ENCODE peak calls at places on chromosomes 3 and 15, in nine cellular contexts. One of them, this sample, is unnamed. For H3K4me1, the result is how much of the 10 kb centered on the place peaks cover.

GRCh38 chr3:157087398-157088132 is 72.4 kb downstream of the CCNL1 start:
- DNase-seq in OCI-LY7: no peak
- DNase-seq in GM23248: peak
- DNase-seq in GM23338: no peak
- DNase-seq in hepatocyte: no peak
- DNase-seq in PC-3: peak
- DNase-seq in MM.1S: peak
- DNase-seq in SK-N-SH: no peak
- DNase-seq in HCT116: peak
- DNase-seq in this sample: no peak

GRCh38 chr3:37862712-37863551 is 1.3 kb downstream of the CTDSPL start:
- DNase-seq in OCI-LY7: no peak
- DNase-seq in GM23248: peak
- DNase-seq in GM23338: peak
- DNase-seq in hepatocyte: peak
- DNase-seq in PC-3: no peak
- DNase-seq in MM.1S: no peak
- DNase-seq in SK-N-SH: no peak
- DNase-seq in HCT116: no peak
- DNase-seq in this sample: peak

GRCh38 chr3:60079076-60079475 is 1029.3 kb upstream of the CFAP20DC start:
- DNase-seq in OCI-LY7: peak
- DNase-seq in GM23248: no peak
- DNase-seq in GM23338: peak
- DNase-seq in hepatocyte: no peak
- DNase-seq in PC-3: no peak
- DNase-seq in MM.1S: no peak
- DNase-seq in SK-N-SH: no peak
- DNase-seq in HCT116: no peak
- DNase-seq in this sample: peak

GRCh38 chr3:58577269-58577821 is at the start of gene FAM107A:
- DNase-seq in OCI-LY7: no peak
- DNase-seq in GM23248: peak
- DNase-seq in GM23338: peak
- DNase-seq in hepatocyte: no peak
- DNase-seq in PC-3: peak
- DNase-seq in MM.1S: no peak
- DNase-seq in SK-N-SH: no peak
- DNase-seq in HCT116: no peak
- DNase-seq in this sample: peak

GRCh38 chr3:175307642-175308041 is 448.5 kb downstream of the NAALADL2 start:
- DNase-seq in OCI-LY7: no peak
- DNase-seq in GM23248: no peak
- DNase-seq in GM23338: no peak
- DNase-seq in hepatocyte: no peak
- DNase-seq in PC-3: peak
- DNase-seq in MM.1S: no peak
- DNase-seq in SK-N-SH: no peak
- DNase-seq in HCT116: no peak
- DNase-seq in this sample: no peak

GRCh38 chr15:63238796-63239195 is 38.6 kb upstream of the APH1B start:
- DNase-seq in OCI-LY7: no peak
- DNase-seq in GM23248: peak
- DNase-seq in GM23338: no peak
- DNase-seq in hepatocyte: no peak
- DNase-seq in PC-3: peak
- DNase-seq in MM.1S: peak
- DNase-seq in SK-N-SH: no peak
- DNase-seq in HCT116: no peak
- DNase-seq in this sample: no peak

GRCh38 chr3:134357914-134358811 is 16.1 kb downstream of the AMOTL2 start:
- DNase-seq in OCI-LY7: peak
- DNase-seq in GM23248: peak
- DNase-seq in GM23338: no peak
- DNase-seq in hepatocyte: peak
- DNase-seq in PC-3: peak
- DNase-seq in MM.1S: peak
- DNase-seq in SK-N-SH: peak
- DNase-seq in HCT116: peak
- DNase-seq in this sample: no peak

GRCh38 chr15:57703387-57703786 is 3.1 kb upstream of the POLR2M start:
- DNase-seq in OCI-LY7: no peak
- DNase-seq in GM23248: no peak
- DNase-seq in GM23338: no peak
- DNase-seq in hepatocyte: no peak
- DNase-seq in PC-3: peak
- DNase-seq in MM.1S: peak
- DNase-seq in SK-N-SH: no peak
- DNase-seq in HCT116: no peak
- DNase-seq in this sample: no peak

GRCh38 chr15:90512281-90512680 is 17.4 kb upstream of the CRTC3 start:
- DNase-seq in OCI-LY7: no peak
- DNase-seq in GM23248: no peak
- DNase-seq in GM23338: no peak
- DNase-seq in hepatocyte: no peak
- DNase-seq in PC-3: no peak
- DNase-seq in MM.1S: no peak
- DNase-seq in SK-N-SH: no peak
- DNase-seq in HCT116: no peak
- DNase-seq in this sample: no peak

GRCh38 chr3:117921908-117922456 is 1112.7 kb downstream of the IGSF11 start:
- DNase-seq in OCI-LY7: no peak
- DNase-seq in GM23248: no peak
- DNase-seq in GM23338: peak
- DNase-seq in hepatocyte: no peak
- DNase-seq in PC-3: no peak
- DNase-seq in MM.1S: no peak
- DNase-seq in SK-N-SH: no peak
- DNase-seq in HCT116: no peak
- DNase-seq in this sample: peak

GRCh38 chr15:57253082-57253481 is 123.2 kb upstream of the CGNL1 start:
- DNase-seq in OCI-LY7: no peak
- DNase-seq in GM23248: no peak
- DNase-seq in GM23338: peak
- DNase-seq in hepatocyte: no peak
- DNase-seq in PC-3: no peak
- DNase-seq in MM.1S: no peak
- DNase-seq in SK-N-SH: no peak
- DNase-seq in HCT116: no peak
- DNase-seq in this sample: no peak

GRCh38 chr3:186362409-186362757 is 349 bp upstream of the DGKG start:
- DNase-seq in OCI-LY7: no peak
- DNase-seq in GM23248: no peak
- DNase-seq in GM23338: no peak
- DNase-seq in hepatocyte: no peak
- DNase-seq in PC-3: no peak
- DNase-seq in MM.1S: no peak
- DNase-seq in SK-N-SH: no peak
- DNase-seq in HCT116: no peak
- DNase-seq in this sample: no peak

GRCh38 chr3:186362988-186363387 is 954 bp upstream of the DGKG start:
- DNase-seq in OCI-LY7: no peak
- DNase-seq in GM23248: no peak
- DNase-seq in GM23338: no peak
- DNase-seq in hepatocyte: no peak
- DNase-seq in PC-3: no peak
- DNase-seq in MM.1S: no peak
- DNase-seq in SK-N-SH: no peak
- DNase-seq in HCT116: no peak
- DNase-seq in this sample: no peak

GRCh38 chr3:186361246-186361611 is 805 bp downstream of the DGKG start:
- DNase-seq in OCI-LY7: no peak
- DNase-seq in GM23248: no peak
- DNase-seq in GM23338: peak
- DNase-seq in hepatocyte: no peak
- DNase-seq in PC-3: no peak
- DNase-seq in MM.1S: no peak
- DNase-seq in SK-N-SH: no peak
- DNase-seq in HCT116: no peak
- DNase-seq in this sample: peak

GRCh38 chr3:186360779-186361178 is 1.3 kb downstream of the DGKG start:
- DNase-seq in OCI-LY7: no peak
- DNase-seq in GM23248: no peak
- DNase-seq in GM23338: peak
- DNase-seq in hepatocyte: no peak
- DNase-seq in PC-3: no peak
- DNase-seq in MM.1S: no peak
- DNase-seq in SK-N-SH: peak
- DNase-seq in HCT116: no peak
- DNase-seq in this sample: peak

GRCh38 chr3:186361612-186362408 is at the start of gene DGKG:
- DNase-seq in OCI-LY7: peak
- DNase-seq in GM23248: peak
- DNase-seq in GM23338: peak
- DNase-seq in hepatocyte: no peak
- DNase-seq in PC-3: peak
- DNase-seq in MM.1S: peak
- DNase-seq in SK-N-SH: peak
- DNase-seq in HCT116: no peak
- DNase-seq in this sample: peak
- H3K4me3 ChIP-seq in OCI-LY7: no peak
- H3K4me3 ChIP-seq in GM23248: peak
- H3K4me3 ChIP-seq in GM23338: peak
- H3K4me3 ChIP-seq in hepatocyte: peak
- H3K4me3 ChIP-seq in PC-3: peak
- H3K4me3 ChIP-seq in MM.1S: peak
- H3K4me3 ChIP-seq in SK-N-SH: peak
- H3K4me3 ChIP-seq in HCT116: no peak
- H3K4me3 ChIP-seq in this sample: peak

GRCh38 chr3:40557558-40558161 is 32.9 kb downstream of the ZNF621 start:
- DNase-seq in OCI-LY7: no peak
- DNase-seq in GM23248: no peak
- DNase-seq in GM23338: no peak
- DNase-seq in hepatocyte: no peak
- DNase-seq in PC-3: no peak
- DNase-seq in MM.1S: no peak
- DNase-seq in SK-N-SH: no peak
- DNase-seq in HCT116: no peak
- DNase-seq in this sample: no peak
- TF ChIP-seq EZH2phosphoT487 in OCI-LY7: no peak
- TF ChIP-seq EZH2phosphoT487 in GM23248: no peak
- TF ChIP-seq EZH2phosphoT487 in GM23338: no peak
- TF ChIP-seq EZH2phosphoT487 in hepatocyte: no peak
- TF ChIP-seq EZH2phosphoT487 in PC-3: no peak
- TF ChIP-seq EZH2phosphoT487 in MM.1S: no peak
- TF ChIP-seq EZH2phosphoT487 in SK-N-SH: no peak
- TF ChIP-seq EZH2phosphoT487 in HCT116: no peak
- TF ChIP-seq EZH2phosphoT487 in this sample: no peak

DNA sequence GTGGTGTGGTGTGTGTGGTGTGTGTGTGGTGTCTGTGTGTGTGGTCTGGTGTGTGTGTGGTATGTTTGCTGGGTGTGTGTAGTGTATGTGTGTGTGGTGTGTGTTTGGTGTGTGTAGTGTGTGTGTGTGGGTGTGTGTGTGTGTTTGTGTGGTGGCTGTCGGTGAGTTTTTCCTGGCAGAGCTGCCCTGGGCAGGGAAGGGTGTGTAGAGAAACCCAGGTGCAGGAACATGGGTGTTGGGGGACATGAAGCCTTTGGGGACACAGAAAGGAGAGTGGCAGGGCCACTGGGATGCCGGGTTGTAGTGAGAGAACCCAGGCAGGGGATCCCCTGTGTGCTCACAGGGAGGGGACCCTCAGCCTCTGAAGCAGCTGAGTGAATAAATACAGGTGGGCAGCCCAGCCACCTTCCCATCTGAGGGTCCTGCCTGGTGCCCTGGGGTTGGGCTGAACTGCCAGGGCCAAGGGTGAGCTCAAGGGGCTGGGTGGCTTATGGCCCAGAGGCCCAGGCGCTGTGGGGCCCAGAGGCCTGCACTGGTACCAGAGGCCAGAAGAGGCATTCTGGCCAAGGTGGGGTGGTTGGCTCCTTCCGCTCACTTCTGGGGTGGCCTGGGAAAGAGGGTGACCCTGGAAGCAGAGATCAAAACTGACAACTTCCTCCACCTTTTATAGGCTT is 48.5 kb upstream of the CTSH start:
- DNase-seq in OCI-LY7: no peak
- DNase-seq in GM23248: no peak
- DNase-seq in GM23338: no peak
- DNase-seq in hepatocyte: no peak
- DNase-seq in PC-3: no peak
- DNase-seq in MM.1S: no peak
- DNase-seq in SK-N-SH: no peak
- DNase-seq in HCT116: no peak
- DNase-seq in this sample: no peak
- H3K4me1 ChIP-seq in OCI-LY7: under half
- H3K4me1 ChIP-seq in GM23248: under half
- H3K4me1 ChIP-seq in GM23338: under half
- H3K4me1 ChIP-seq in hepatocyte: under half
- H3K4me1 ChIP-seq in PC-3: under half
- H3K4me1 ChIP-seq in MM.1S: under half
- H3K4me1 ChIP-seq in SK-N-SH: under half
- H3K4me1 ChIP-seq in HCT116: under half
- H3K4me1 ChIP-seq in this sample: under half

GRCh38 chr3:119323401-119324107 is 29.4 kb downstream of the ARHGAP31 start:
- DNase-seq in OCI-LY7: no peak
- DNase-seq in GM23248: no peak
- DNase-seq in GM23338: peak
- DNase-seq in hepatocyte: peak
- DNase-seq in PC-3: peak
- DNase-seq in MM.1S: no peak
- DNase-seq in SK-N-SH: no peak
- DNase-seq in HCT116: no peak
- DNase-seq in this sample: no peak

GRCh38 chr3:119330181-119330580 is 36.0 kb downstream of the ARHGAP31 start:
- DNase-seq in OCI-LY7: no peak
- DNase-seq in GM23248: no peak
- DNase-seq in GM23338: no peak
- DNase-seq in hepatocyte: no peak
- DNase-seq in PC-3: no peak
- DNase-seq in MM.1S: no peak
- DNase-seq in SK-N-SH: no peak
- DNase-seq in HCT116: no peak
- DNase-seq in this sample: no peak

GRCh38 chr3:119324899-119325298 is 30.7 kb downstream of the ARHGAP31 start:
- DNase-seq in OCI-LY7: no peak
- DNase-seq in GM23248: no peak
- DNase-seq in GM23338: no peak
- DNase-seq in hepatocyte: no peak
- DNase-seq in PC-3: no peak
- DNase-seq in MM.1S: no peak
- DNase-seq in SK-N-SH: no peak
- DNase-seq in HCT116: no peak
- DNase-seq in this sample: no peak

GRCh38 chr3:119329551-119329950 is 35.4 kb downstream of the ARHGAP31 start:
- DNase-seq in OCI-LY7: no peak
- DNase-seq in GM23248: no peak
- DNase-seq in GM23338: no peak
- DNase-seq in hepatocyte: no peak
- DNase-seq in PC-3: no peak
- DNase-seq in MM.1S: no peak
- DNase-seq in SK-N-SH: no peak
- DNase-seq in HCT116: no peak
- DNase-seq in this sample: no peak

DNA sequence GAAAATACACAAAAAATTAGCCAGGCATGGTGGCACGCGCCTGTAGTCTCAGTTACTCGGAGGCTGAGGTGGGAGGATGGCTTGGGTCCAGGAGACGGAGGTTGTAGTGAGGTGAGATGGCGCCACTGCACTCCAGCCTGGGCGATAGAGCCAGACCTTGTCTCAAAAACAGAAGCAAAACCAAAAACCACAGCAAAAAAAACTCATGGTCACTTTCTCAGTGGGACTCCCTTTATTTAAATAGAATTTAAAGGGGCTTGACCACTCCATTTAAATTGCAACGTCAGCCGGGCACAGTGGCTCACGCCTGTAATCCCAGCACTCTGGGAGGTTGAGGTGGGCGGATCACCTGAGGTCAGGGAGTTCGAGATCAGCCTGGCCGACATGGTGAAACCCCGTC is 32.8 kb downstream of the ARHGAP31 start:
- DNase-seq in OCI-LY7: no peak
- DNase-seq in GM23248: no peak
- DNase-seq in GM23338: no peak
- DNase-seq in hepatocyte: no peak
- DNase-seq in PC-3: no peak
- DNase-seq in MM.1S: no peak
- DNase-seq in SK-N-SH: no peak
- DNase-seq in HCT116: no peak
- DNase-seq in this sample: no peak
- H3K4me3 ChIP-seq in OCI-LY7: no peak
- H3K4me3 ChIP-seq in GM23248: no peak
- H3K4me3 ChIP-seq in GM23338: no peak
- H3K4me3 ChIP-seq in hepatocyte: no peak
- H3K4me3 ChIP-seq in PC-3: no peak
- H3K4me3 ChIP-seq in MM.1S: no peak
- H3K4me3 ChIP-seq in SK-N-SH: no peak
- H3K4me3 ChIP-seq in HCT116: no peak
- H3K4me3 ChIP-seq in this sample: no peak

This sample was measured in neural progenitor cell.